ENCODE peak calls at places on chromosome 1, in eight cellular contexts. J, R, C, E, O, D, P and Q are unnamed samples.

GRCh38 chr1:210586785-210587184 is 258.1 kb downstream of the HHAT start:
- DNase-seq in C (no peak), E (no peak), O (no peak), D (no peak), J (no peak), P (no peak), R (no peak), Q (no peak)

GRCh38 chr1:26350701-26351590 is 3.0 kb downstream of the CRYBG2 start:
- DNase-seq in R (peak; percentile 56), J (no peak), P (peak; percentile 42), O (peak; percentile 38), E (no peak), D (peak; percentile 47), C (peak; percentile 84), Q (no peak)

GRCh38 chr1:85894651-85895050 is 186.4 kb upstream of the ZNHIT6 start:
- DNase-seq in R (peak; percentile 43), C (peak; percentile 43), E (peak; percentile 59), P (peak; percentile 61), J (peak; percentile 60), O (peak; percentile 66), D (peak; percentile 18), Q (peak; percentile 23)

GRCh38 chr1:40979241-40980067 is at the start of gene CTPS1:
- DNase-seq in P (peak; percentile 93), E (peak; percentile 99), R (peak; percentile 97), C (peak; percentile 96), O (peak; percentile 93), J (peak; percentile 92), D (peak; percentile 82), Q (peak; percentile 95)

GRCh38 chr1:112927462-112927971 is 28.5 kb downstream of the SLC16A1 start:
- DNase-seq in J (no peak), O (no peak), D (no peak), R (no peak), C (no peak), P (no peak), E (no peak), Q (no peak)

GRCh38 chr1:203636306-203636705 is 9.7 kb downstream of the ATP2B4 start:
- DNase-seq in P (peak; percentile 78), J (no peak), O (no peak), D (no peak), R (no peak), C (no peak), E (no peak), Q (no peak)

GRCh38 chr1:22176258-22176657 is 33.4 kb upstream of the WNT4 start:
- DNase-seq in O (no peak), C (no peak), D (no peak), R (no peak), J (peak; percentile 55), P (no peak), E (no peak), Q (peak; percentile 7)

GRCh38 chr1:154822717-154823116 is 47.4 kb downstream of the KCNN3 start:
- DNase-seq in P (no peak), C (no peak), J (peak; percentile 87), D (no peak), R (no peak), E (no peak), O (no peak), Q (no peak)

GRCh38 chr1:22296701-22297591 is 154.0 kb upstream of the WNT4 start:
- DNase-seq in R (no peak), D (no peak), E (no peak), P (peak; percentile 14), O (no peak), J (no peak), C (no peak), Q (no peak)

GRCh38 chr1:96472471-96472870 is 249.1 kb upstream of the PTBP2 start:
- DNase-seq in D (no peak), E (no peak), O (no peak), R (no peak), C (no peak), P (no peak), J (no peak), Q (no peak)

GRCh38 chr1:193952778-193953374 is 766.5 kb upstream of the B3GALT2 start:
- DNase-seq in R (no peak), O (no peak), D (no peak), C (no peak), J (no peak), P (no peak), E (no peak), Q (no peak)

GRCh38 chr1:35288761-35289160 is 20.3 kb downstream of the ZMYM4 start:
- DNase-seq in P (peak; percentile 60), J (no peak), R (no peak), C (no peak), D (no peak), O (no peak), E (no peak), Q (no peak)

GRCh38 chr1:19514391-19514831 is 29.1 kb upstream of the CAPZB start:
- DNase-seq in C (no peak), D (no peak), J (no peak), P (no peak), E (no peak), O (no peak), R (no peak), Q (no peak)

GRCh38 chr1:22326372-22326915 is 125.2 kb upstream of the ZBTB40 start:
- DNase-seq in O (no peak), C (no peak), P (no peak), R (no peak), J (no peak), D (no peak), E (no peak), Q (no peak)

GRCh38 chr1:37098196-37098595 is 63.9 kb upstream of the GRIK3 start:
- DNase-seq in C (no peak), E (no peak), P (no peak), J (no peak), O (no peak), R (peak; percentile 24), D (no peak), Q (no peak)
- TF ChIP-seq EZH2phosphoT487 in C (no peak), E (no peak), P (no peak), J (no peak), O (no peak), R (no peak), D (no peak), Q (no peak)

GRCh38 chr1:184416921-184417320 is 30.1 kb downstream of the C1orf21 start:
- DNase-seq in P (no peak), E (no peak), C (no peak), J (no peak), R (peak; percentile 19), O (no peak), D (no peak), Q (no peak)
- H3K4me2 ChIP-seq in P (peak overlapping the region; percentile 57), E (no peak overlapping the region), C (no peak overlapping the region), J (no peak overlapping the region), R (peak overlapping the region; percentile 23), O (no peak overlapping the region), D (no peak overlapping the region), Q (no peak overlapping the region)

DNA sequence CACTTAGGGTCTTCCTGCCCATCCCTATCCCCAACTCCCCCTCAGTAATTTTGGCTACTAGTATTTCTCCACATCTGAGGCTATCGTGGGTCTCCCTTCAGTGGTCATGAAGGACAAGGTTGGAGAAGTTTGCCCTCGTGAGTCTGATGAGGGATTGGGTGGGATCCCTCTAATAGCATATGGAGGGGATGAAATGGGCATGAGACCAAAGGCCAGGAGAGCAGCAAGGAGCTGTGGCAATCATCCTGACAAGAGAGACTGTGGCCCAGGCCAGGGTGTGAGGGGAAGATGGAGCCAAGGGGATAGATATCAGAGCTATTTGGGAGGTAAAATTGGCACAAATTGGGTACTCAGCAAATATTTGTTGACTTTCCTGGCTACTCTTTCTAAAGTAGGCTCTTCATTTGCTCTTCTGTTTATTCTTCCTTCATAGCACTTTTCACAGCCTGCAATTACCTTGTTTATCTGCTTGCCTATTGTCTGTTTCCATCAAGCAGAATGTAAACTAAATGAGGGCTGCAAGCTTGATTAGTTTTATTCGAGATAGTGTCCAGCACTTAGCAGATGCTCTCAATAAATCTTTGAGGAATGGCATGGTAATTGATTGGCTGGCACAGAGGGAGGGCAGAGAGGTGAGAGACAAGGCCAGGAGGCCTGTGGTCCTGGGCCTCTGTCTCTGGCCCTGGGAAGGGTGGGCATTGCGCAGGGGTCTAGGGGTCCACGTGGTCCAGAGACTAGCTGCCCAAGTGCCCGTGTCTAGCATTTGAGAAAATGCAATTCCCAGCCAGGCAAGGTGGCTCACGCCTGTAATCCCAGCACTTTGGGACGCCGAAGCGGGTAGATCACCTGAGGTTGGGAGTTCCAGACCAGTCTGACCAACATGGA is 1.5 kb upstream of the PLK3 start:
- DNase-seq in D (no peak), R (no peak), P (no peak), O (no peak), C (no peak), E (no peak), J (no peak), Q (no peak)
- H3K27ac ChIP-seq in D (peak overlapping the region; percentile 84), R (no peak overlapping the region), P (no peak overlapping the region), O (peak overlapping the region; percentile 92), C (peak overlapping the region; percentile 94), E (peak overlapping the region; percentile 45), J (no peak overlapping the region), Q (no peak overlapping the region)

GRCh38 chr1:101995984-101996731 is 568 bp downstream of the OLFM3 start:
- DNase-seq in J (no peak), C (peak; percentile 3), O (peak; percentile 47), P (no peak), E (peak; percentile 43), D (no peak), R (peak; percentile 40), Q (no peak)

GRCh38 chr1:102002057-102002456 is 5.3 kb upstream of the OLFM3 start:
- DNase-seq in J (no peak), R (no peak), E (no peak), D (no peak), P (no peak), O (no peak), C (no peak), Q (no peak)

GRCh38 chr1:101993703-101994102 is 3.0 kb downstream of the OLFM3 start:
- DNase-seq in E (no peak), C (no peak), D (no peak), P (peak; percentile 22), J (peak; percentile 9), O (peak; percentile 52), R (no peak), Q (no peak)

GRCh38 chr1:101992816-101993575 is 3.7 kb downstream of the OLFM3 start:
- DNase-seq in E (no peak), C (no peak), P (no peak), O (no peak), D (no peak), J (no peak), R (no peak), Q (no peak)

GRCh38 chr1:101996830-101997485 is at the start of gene OLFM3:
- DNase-seq in E (peak; percentile 73), J (no peak), D (no peak), P (no peak), C (peak; percentile 82), O (peak; percentile 84), R (peak; percentile 94), Q (no peak)
- TF ChIP-seq EZH2phosphoT487 in E (no peak), J (no peak), D (no peak), P (no peak), C (no peak), O (no peak), R (no peak), Q (no peak)

GRCh38 chr1:230231739-230232075 is 164.7 kb downstream of the GALNT2 start:
- DNase-seq in O (peak; percentile 38), J (no peak), C (peak; percentile 68), E (no peak), D (no peak), P (no peak), R (no peak), Q (no peak)
- H3K4me2 ChIP-seq in O (peak overlapping the region; percentile 58), J (no peak overlapping the region), C (peak overlapping the region; percentile 62), E (no peak overlapping the region), D (no peak overlapping the region), P (no peak overlapping the region), R (no peak overlapping the region), Q (no peak overlapping the region)